ENCODE peak calls at places on chromosomes 16 and 17, in six cellular contexts. L, S, G, J, C and K are unnamed samples.

GRCh38 chr17:1095093-1095852 is 84.5 kb downstream of the ABR start:
- DNase-seq in L (no peak), S (peak; percentile 92), J (no peak), G (no peak), C (peak; percentile 75), K (no peak)

GRCh38 chr17:3692346-3692745 is 3.6 kb downstream of the P2RX5 start:
- DNase-seq in J (no peak), L (no peak), S (no peak), G (peak; percentile 65), C (no peak), K (no peak)

GRCh38 chr16:56294014-56294413 is 102.7 kb downstream of the GNAO1 start:
- DNase-seq in L (no peak), G (no peak), J (no peak), C (no peak), S (no peak), K (no peak)

GRCh38 chr16:2985893-2986355 is 5.7 kb upstream of the PKMYT1 start:
- DNase-seq in J (no peak), G (no peak), C (no peak), S (no peak), L (no peak), K (no peak)

GRCh38 chr17:75876938-75877751 is 1.2 kb downstream of the TRIM47 start:
- DNase-seq in S (peak; percentile 90), G (peak; percentile 45), L (peak; percentile 89), J (peak; percentile 97), C (peak; percentile 91), K (no peak)

GRCh38 chr17:50871369-50871768 is 5.2 kb upstream of the TOB1 start:
- DNase-seq in G (no peak), S (no peak), L (no peak), C (no peak), J (no peak), K (peak; percentile 39)

GRCh38 chr17:51342257-51342656 is 81.9 kb downstream of the UTP18 start:
- DNase-seq in G (no peak), C (no peak), J (no peak), L (peak; percentile 48), S (no peak), K (no peak)

GRCh38 chr17:47952181-47953021 is 5.3 kb downstream of the PRR15L start:
- DNase-seq in L (peak; percentile 69), G (no peak), J (no peak), S (peak; percentile 73), C (peak; percentile 57), K (no peak)

GRCh38 chr17:81097943-81098308 is 63.0 kb downstream of the BAIAP2 start:
- DNase-seq in L (peak; percentile 40), S (peak; percentile 43), J (no peak), G (no peak), C (no peak), K (no peak)

GRCh38 chr16:47726031-47726675 is 265.0 kb downstream of the PHKB start:
- DNase-seq in C (no peak), J (no peak), L (no peak), G (no peak), S (no peak), K (no peak)

GRCh38 chr17:64073771-64074703 is 53.6 kb upstream of the ICAM2 start:
- DNase-seq in J (no peak), S (peak; percentile 52), L (no peak), C (no peak), G (no peak), K (peak; percentile 79)

GRCh38 chr16:51960931-51961330 is 586.0 kb downstream of the TOX3 start:
- DNase-seq in L (no peak), C (no peak), S (no peak), J (no peak), G (no peak), K (no peak)

GRCh38 chr17:49552070-49552751 is 23.5 kb upstream of the NXPH3 start:
- DNase-seq in J (no peak), C (no peak), G (no peak), L (peak; percentile 3), S (no peak), K (no peak)

GRCh38 chr16:51328708-51329107 is 177.6 kb upstream of the SALL1 start:
- DNase-seq in L (no peak), C (no peak), S (no peak), J (no peak), G (no peak), K (no peak)

GRCh38 chr16:1965610-1966009 is 984 bp upstream of the RPS2 start:
- DNase-seq in J (no peak), L (no peak), G (no peak), C (no peak), S (no peak), K (no peak)

GRCh38 chr17:66240630-66241029 is 11.4 kb upstream of the APOH start:
- DNase-seq in S (no peak), C (no peak), L (no peak), J (no peak), G (no peak), K (no peak)

GRCh38 chr17:81581758-81582157 is 29.6 kb upstream of the FAAP100 start:
- DNase-seq in J (no peak), S (no peak), G (no peak), L (no peak), C (no peak), K (no peak)

GRCh38 chr16:48384982-48385271 is 286 bp downstream of the SIAH1 start:
- DNase-seq in S (no peak), J (no peak), G (peak; percentile 54), C (no peak), L (no peak), K (no peak)

GRCh38 chr17:19672009-19672837 is 23.7 kb downstream of the ALDH3A2 start:
- DNase-seq in S (peak; percentile 68), L (peak; percentile 62), J (peak; percentile 79), C (peak; percentile 56), G (no peak), K (no peak)

GRCh38 chr17:61409301-61410099 is 9.9 kb downstream of the TBX2 start:
- DNase-seq in L (peak; percentile 91), S (peak; percentile 60), G (peak; percentile 73), J (no peak), C (no peak), K (peak; percentile 58)
- H3K4me3 ChIP-seq in L (peak overlapping the region; percentile 35), S (peak overlapping the region; percentile 63), G (peak overlapping the region; percentile 46), J (peak overlapping the region; percentile 43), C (peak overlapping the region; percentile 49), K (peak overlapping the region; percentile 38)

GRCh38 chr17:73929860-73930430 is 273.5 kb upstream of the RPL38 start:
- DNase-seq in L (no peak), S (no peak), J (peak; percentile 30), G (peak; percentile 38), C (no peak), K (no peak)
- TF ChIP-seq CTCF in L (no peak), S (no peak), J (no peak), G (no peak), C (no peak), K (no peak)

GRCh38 chr16:29744541-29745101 is 1.2 kb downstream of the C16orf54 start:
- DNase-seq in L (no peak), J (no peak), G (peak; percentile 33), S (no peak), C (no peak), K (no peak)
- H3K4me3 ChIP-seq in L (no peak overlapping the region), J (no peak overlapping the region), G (no peak overlapping the region), S (peak overlapping the region; percentile 60), C (no peak overlapping the region), K (peak overlapping the region; percentile 77)

DNA sequence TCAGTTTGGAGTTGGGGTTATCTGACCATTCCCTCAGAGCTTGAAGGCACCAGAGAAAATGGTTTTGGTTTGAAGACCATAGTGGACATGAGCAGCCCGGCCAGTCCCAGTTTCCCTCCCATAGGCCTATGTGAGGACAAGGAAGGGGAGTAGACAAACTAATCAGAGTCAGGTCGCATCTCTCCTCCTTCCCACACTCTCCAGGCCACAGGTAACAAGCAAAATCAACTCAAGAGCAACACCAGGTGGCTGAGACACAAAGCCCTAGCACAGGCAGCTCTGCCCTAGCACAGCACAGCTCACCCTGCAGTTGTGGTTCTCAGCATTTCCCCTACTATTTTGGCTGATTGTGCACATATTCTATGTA is 7.2 kb downstream of the SUPT4H1 start:
- DNase-seq in S (no peak), J (no peak), G (no peak), C (no peak), L (no peak), K (peak; percentile 87)
- TF ChIP-seq CTCF in S (no peak), J (no peak), G (peak; percentile 10), C (no peak), L (no peak), K (peak; percentile 51)

GRCh38 chr16:7596285-7596684 is 263.6 kb downstream of the RBFOX1 start:
- DNase-seq in L (no peak), J (no peak), C (no peak), S (no peak), G (peak; percentile 2), K (no peak)
- H3K4me3 ChIP-seq in L (no peak overlapping the region), J (no peak overlapping the region), C (no peak overlapping the region), S (no peak overlapping the region), G (no peak overlapping the region), K (no peak overlapping the region)

DNA sequence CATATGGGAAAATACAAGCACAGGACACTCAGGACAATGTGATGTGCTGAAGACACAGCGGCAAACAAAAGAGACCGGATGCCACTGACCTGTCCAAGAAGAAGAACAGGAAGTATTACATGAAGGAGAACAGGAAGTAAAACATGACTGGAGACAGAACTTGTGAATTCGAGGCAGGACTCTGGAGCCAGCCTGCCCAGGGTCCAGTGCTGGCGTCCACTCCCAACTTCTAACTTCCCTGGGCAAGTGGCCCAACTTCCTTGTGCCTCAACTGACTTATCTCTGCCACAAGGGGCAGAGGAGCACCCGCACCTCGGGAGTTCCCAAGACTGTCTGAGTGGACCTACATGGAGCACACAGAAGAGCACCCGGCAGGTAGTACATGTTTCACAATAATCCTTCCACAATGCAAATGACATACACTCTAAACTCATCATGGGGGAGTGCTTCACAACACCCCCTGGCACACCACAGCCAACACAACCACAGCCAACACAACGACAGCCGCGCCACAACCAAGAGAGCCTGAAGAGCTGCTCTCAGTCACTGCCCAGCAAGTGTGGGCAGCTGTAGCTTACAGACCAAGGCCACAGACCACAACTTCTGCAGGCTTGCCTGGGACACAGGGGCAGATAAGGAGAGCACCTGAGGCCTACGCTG is 36.6 kb downstream of the ANKRD11 start:
- DNase-seq in J (no peak), G (no peak), C (no peak), S (peak; percentile 65), L (no peak), K (no peak)
- TF ChIP-seq CTCF in J (peak; percentile 42), G (peak; percentile 34), C (no peak), S (no peak), L (peak; percentile 7), K (no peak)